ENCODE peak calls at places on chromosomes 16 and 17, in eight cellular contexts. R is cardiac muscle cell, U is AG10803, S is lower leg skin, T is BJ, Q is ascending aorta, N is endothelial cell of umbilical vein, F is right lobe of liver. B is an unnamed sample.

GRCh38 chr17:75683467-75684041 is 16.4 kb downstream of the SAP30BP start:
- DNase-seq in N (no peak), R (no peak), U (peak), F (no peak), T (no peak), Q (no peak), S (no peak), B (no peak)

GRCh38 chr17:58303981-58304734 is 23.4 kb upstream of the MPO start:
- DNase-seq in S (no peak), N (peak), U (peak), T (no peak), R (peak), F (peak), Q (peak), B (no peak)

GRCh38 chr17:77322534-77323412 is 182.0 kb downstream of the SEC14L1 start:
- DNase-seq in N (peak), Q (peak), T (peak), F (peak), S (peak), U (peak), R (peak), B (peak)

GRCh38 chr17:50627782-50628601 is 6.7 kb upstream of the ABCC3 start:
- DNase-seq in F (peak), Q (no peak), S (no peak), T (no peak), R (peak), U (no peak), N (no peak), B (no peak)

GRCh38 chr16:49351119-49351518 is 22.5 kb upstream of the C16orf78 start:
- DNase-seq in U (no peak), N (no peak), R (peak), F (no peak), T (no peak), Q (no peak), S (no peak), B (no peak)

GRCh38 chr17:20120835-20121234 is 111.7 kb downstream of the SPECC1 start:
- DNase-seq in N (no peak), Q (no peak), F (no peak), U (peak), T (no peak), R (no peak), S (no peak), B (no peak)

GRCh38 chr17:49397586-49397985 is 17.1 kb downstream of the PHB1 start:
- DNase-seq in S (no peak), Q (no peak), R (no peak), T (no peak), N (no peak), U (no peak), F (no peak), B (no peak)

GRCh38 chr17:75468311-75468754 is 11.9 kb downstream of the TMEM94 start:
- DNase-seq in U (peak), F (no peak), Q (peak), R (no peak), S (no peak), N (no peak), T (no peak), B (no peak)

GRCh38 chr17:44581868-44582267 is 24.6 kb downstream of the FZD2 start:
- DNase-seq in U (no peak), R (no peak), S (no peak), N (peak), F (peak), T (no peak), Q (no peak), B (no peak)

GRCh38 chr16:68289621-68290329 is 21.0 kb downstream of the SLC7A6OS start:
- DNase-seq in Q (no peak), U (peak), T (peak), R (no peak), S (no peak), N (peak), F (no peak), B (no peak)

GRCh38 chr16:19474617-19475016 is 47.3 kb downstream of the GDE1 start:
- DNase-seq in U (no peak), R (no peak), T (no peak), S (no peak), F (no peak), Q (no peak), N (no peak), B (no peak)

GRCh38 chr17:5241861-5242671 is 7.4 kb upstream of the SCIMP start:
- DNase-seq in F (peak), S (no peak), U (no peak), R (no peak), N (peak), T (no peak), Q (no peak), B (no peak)

GRCh38 chr17:37701424-37702020 is 43.3 kb downstream of the HNF1B start:
- DNase-seq in Q (no peak), S (no peak), T (no peak), N (peak), R (no peak), F (peak), U (no peak), B (no peak)

GRCh38 chr16:30875881-30876791 is 17.7 kb downstream of the BCL7C start:
- DNase-seq in S (no peak), F (no peak), T (no peak), N (no peak), R (peak), Q (no peak), U (peak), B (no peak)

GRCh38 chr16:69166221-69166833 is 20.6 kb upstream of the SNTB2 start:
- DNase-seq in S (no peak), U (no peak), N (peak), Q (no peak), T (no peak), R (peak), F (no peak), B (no peak)

DNA sequence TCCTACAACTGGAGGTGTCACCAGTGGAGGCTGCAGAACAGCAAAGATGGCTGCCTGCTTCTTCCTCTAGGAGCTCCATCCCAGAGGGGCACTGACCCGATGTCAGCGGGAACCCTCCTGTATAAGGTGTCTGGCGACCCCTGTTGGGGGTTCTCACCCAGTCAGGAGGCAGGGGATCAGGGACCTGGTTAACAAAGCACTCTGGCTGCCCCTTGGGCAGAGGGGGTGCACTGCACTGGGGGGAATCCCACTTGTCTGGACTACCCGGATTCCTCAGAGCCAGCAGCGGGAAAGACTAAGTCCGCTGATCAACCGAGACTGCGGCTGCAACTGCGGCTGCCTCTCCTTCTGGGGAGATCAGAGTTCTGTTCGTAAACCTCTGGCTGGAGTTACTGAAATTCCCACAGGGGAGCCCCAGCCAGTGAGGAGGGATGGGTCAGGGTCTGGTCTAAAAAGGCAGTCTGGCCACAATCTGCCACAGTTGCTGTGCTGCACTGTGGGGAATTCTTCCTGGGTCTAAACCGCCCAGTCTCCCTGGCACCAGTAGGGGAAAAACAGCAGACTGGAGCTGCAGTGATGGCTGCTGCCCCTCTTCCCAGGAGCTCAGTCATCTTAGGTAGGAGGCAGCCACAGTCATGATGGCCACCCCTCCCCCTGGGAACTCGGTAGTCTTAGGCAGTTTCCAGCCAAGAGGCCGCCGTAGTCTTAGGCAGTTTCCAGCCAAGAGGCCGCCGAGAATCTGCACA is 213.4 kb downstream of the CYB561 start:
- DNase-seq in U (no peak), N (no peak), S (no peak), T (no peak), R (no peak), Q (no peak), F (peak), B (no peak)
- TF ChIP-seq CTCF in U (no peak), N (no peak), S (no peak), T (no peak), R (no peak), Q (no peak), F (no peak), B (no peak)

DNA sequence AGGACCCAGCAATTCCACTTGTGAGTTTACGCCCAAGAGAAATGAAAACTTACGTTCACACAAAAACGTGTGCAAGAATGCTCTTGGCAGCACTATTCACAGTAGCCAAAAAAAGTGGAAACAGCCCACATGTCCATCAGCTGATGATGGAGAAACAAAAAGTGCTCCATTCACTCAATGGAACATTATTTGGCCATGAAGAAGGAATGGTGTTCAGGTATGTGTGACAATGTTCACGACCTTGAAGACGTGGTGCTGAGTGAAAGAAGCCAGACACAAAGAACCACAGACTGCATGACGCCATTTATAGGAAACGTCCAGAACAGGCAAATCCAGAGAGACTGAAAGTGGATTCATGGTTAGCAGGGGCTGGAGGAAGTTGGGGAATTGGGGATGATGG is 84.9 kb downstream of the ZDHHC7 start:
- DNase-seq in R (peak), F (no peak), U (no peak), Q (no peak), S (no peak), N (no peak), T (no peak), B (no peak)
- H3K4me3 ChIP-seq in R (no peak), F (no peak), U (no peak), Q (no peak), S (no peak), N (no peak), T (no peak), B (no peak)

GRCh38 chr16:1107141-1107540 is 11.1 kb upstream of the C1QTNF8 start:
- DNase-seq in T (no peak), U (no peak), F (no peak), Q (no peak), R (no peak), S (no peak), N (no peak), B (no peak)
- TF ChIP-seq CTCF in T (no peak), U (no peak), F (no peak), Q (no peak), R (no peak), S (no peak), N (no peak), B (no peak)

DNA sequence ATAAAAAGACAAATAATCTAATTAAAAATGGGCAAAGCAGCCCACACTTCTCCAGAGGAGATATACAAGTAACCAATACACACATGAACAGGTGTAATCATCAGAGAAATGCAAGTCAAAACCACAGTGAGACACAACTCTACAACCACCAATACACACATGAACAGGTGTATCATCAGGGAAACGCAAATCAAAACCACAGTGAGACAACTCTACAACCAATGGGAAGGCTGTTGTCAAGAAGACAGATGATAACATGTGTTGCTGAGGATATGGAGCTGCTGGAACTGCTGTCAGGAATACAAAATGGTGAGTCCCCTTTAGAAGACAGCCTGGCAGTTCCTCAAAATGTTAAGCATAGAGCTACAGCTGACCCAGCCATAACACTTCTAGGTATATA is 22.5 kb upstream of the ENGASE start:
- DNase-seq in S (no peak), T (no peak), F (no peak), R (no peak), N (no peak), U (no peak), Q (no peak), B (no peak)
- H3K4me3 ChIP-seq in S (no peak), T (no peak), F (no peak), R (no peak), N (no peak), U (no peak), Q (no peak), B (no peak)

GRCh38 chr16:55701442-55702319 is 45.9 kb downstream of the SLC6A2 start:
- DNase-seq in U (peak), N (peak), F (peak), T (no peak), S (no peak), R (peak), Q (peak), B (peak)
- TF ChIP-seq CTCF in U (peak), N (peak), F (peak), T (peak), S (peak), R (peak), Q (peak), B (peak)

DNA sequence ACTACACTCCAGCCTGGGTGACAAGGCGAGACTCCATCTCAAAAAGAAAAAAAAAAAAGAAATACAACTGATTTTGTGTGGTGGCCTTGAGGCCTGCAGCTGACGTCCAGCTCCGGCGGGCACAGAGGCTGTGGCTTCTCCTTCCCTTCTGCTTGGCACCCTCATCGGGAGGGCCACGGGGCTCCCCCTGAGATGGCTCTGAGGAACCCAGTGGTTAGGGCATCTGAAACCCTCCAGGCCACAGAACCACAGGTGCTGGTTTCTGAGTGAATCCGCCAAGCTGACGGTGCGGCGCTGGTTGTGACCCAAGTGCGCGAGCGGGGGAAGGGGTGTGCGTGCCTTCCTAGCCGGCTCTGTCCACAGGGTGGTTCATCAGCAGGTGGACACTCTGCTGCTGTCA is 63.4 kb downstream of the LMF1 start:
- DNase-seq in F (no peak), S (no peak), T (no peak), Q (no peak), N (no peak), U (no peak), R (no peak), B (no peak)
- H3K4me3 ChIP-seq in F (no peak), S (no peak), T (no peak), Q (no peak), N (no peak), U (no peak), R (no peak), B (no peak)

DNA sequence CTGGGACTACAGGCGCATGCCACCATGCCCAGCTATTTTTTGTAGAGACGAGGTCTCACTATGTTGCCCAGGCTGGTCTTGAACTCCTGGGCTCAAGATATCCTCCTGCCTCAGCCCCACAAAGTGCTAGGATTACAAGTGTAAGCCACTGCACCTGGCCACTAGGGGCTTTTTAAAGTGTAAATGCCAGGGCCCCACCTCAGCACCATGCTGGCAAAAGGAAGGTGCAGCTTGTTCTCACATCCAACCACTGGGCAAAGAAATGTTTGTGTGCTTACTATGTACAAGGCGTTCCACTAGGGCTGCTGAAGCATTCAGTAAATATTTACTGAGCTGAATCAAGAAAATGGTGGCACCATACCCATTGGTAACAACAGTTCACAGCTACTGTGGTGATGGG is 22.6 kb downstream of the COG1 start:
- DNase-seq in Q (no peak), T (no peak), S (no peak), N (no peak), R (no peak), F (no peak), U (no peak), B (no peak)
- TF ChIP-seq CTCF in Q (no peak), T (no peak), S (no peak), N (no peak), R (no peak), F (peak), U (no peak), B (peak)

B was measured in astrocyte of the cerebellum.